ENCODE peak calls at places on chromosomes 1 and 21, in eight cellular contexts. One of them, this sample, is unnamed.
A peak's percentile ranks its signal among the peaks of the same experiment; 100 is the strongest.

GRCh38 chr1:36352141-36352909 is 28.9 kb upstream of the EVA1B start:
- DNase-seq in PC-3: peak; percentile 35
- DNase-seq in left ventricle myocardium inferior: no peak
- DNase-seq in effector memory CD4-positive, alpha-beta T cell: no peak
- DNase-seq in psoas muscle: peak; percentile 41
- DNase-seq in neural progenitor cell: no peak
- DNase-seq in CD8-positive, alpha-beta T cell: no peak
- DNase-seq in cardiac muscle cell: peak; percentile 31
- DNase-seq in this sample: no peak

GRCh38 chr1:115242543-115242942 is 95.5 kb downstream of the NGF start:
- DNase-seq in cardiac muscle cell: no peak
- DNase-seq in effector memory CD4-positive, alpha-beta T cell: no peak
- DNase-seq in psoas muscle: no peak
- DNase-seq in CD8-positive, alpha-beta T cell: no peak
- DNase-seq in neural progenitor cell: no peak
- DNase-seq in left ventricle myocardium inferior: no peak
- DNase-seq in PC-3: no peak
- DNase-seq in this sample: no peak

GRCh38 chr21:39115659-39116235 is 67.5 kb downstream of the PSMG1 start:
- DNase-seq in CD8-positive, alpha-beta T cell: no peak
- DNase-seq in effector memory CD4-positive, alpha-beta T cell: no peak
- DNase-seq in neural progenitor cell: no peak
- DNase-seq in cardiac muscle cell: no peak
- DNase-seq in left ventricle myocardium inferior: no peak
- DNase-seq in psoas muscle: no peak
- DNase-seq in PC-3: no peak
- DNase-seq in this sample: no peak

GRCh38 chr1:66343569-66344325 is 190.2 kb upstream of the SGIP1 start:
- DNase-seq in PC-3: no peak
- DNase-seq in CD8-positive, alpha-beta T cell: no peak
- DNase-seq in cardiac muscle cell: no peak
- DNase-seq in psoas muscle: no peak
- DNase-seq in neural progenitor cell: no peak
- DNase-seq in effector memory CD4-positive, alpha-beta T cell: no peak
- DNase-seq in left ventricle myocardium inferior: no peak
- DNase-seq in this sample: no peak

GRCh38 chr1:10616696-10617095 is 141.9 kb downstream of the PEX14 start:
- DNase-seq in neural progenitor cell: no peak
- DNase-seq in PC-3: no peak
- DNase-seq in effector memory CD4-positive, alpha-beta T cell: no peak
- DNase-seq in psoas muscle: no peak
- DNase-seq in left ventricle myocardium inferior: no peak
- DNase-seq in cardiac muscle cell: no peak
- DNase-seq in CD8-positive, alpha-beta T cell: no peak
- DNase-seq in this sample: no peak

GRCh38 chr1:26290416-26291261 is 10.8 kb downstream of the SH3BGRL3 start:
- DNase-seq in PC-3: no peak
- DNase-seq in effector memory CD4-positive, alpha-beta T cell: no peak
- DNase-seq in psoas muscle: peak; percentile 70
- DNase-seq in left ventricle myocardium inferior: no peak
- DNase-seq in neural progenitor cell: no peak
- DNase-seq in cardiac muscle cell: no peak
- DNase-seq in CD8-positive, alpha-beta T cell: no peak
- DNase-seq in this sample: no peak

GRCh38 chr1:100883963-100884362 is 10.7 kb downstream of the EXTL2 start:
- DNase-seq in cardiac muscle cell: no peak
- DNase-seq in psoas muscle: no peak
- DNase-seq in effector memory CD4-positive, alpha-beta T cell: no peak
- DNase-seq in left ventricle myocardium inferior: no peak
- DNase-seq in PC-3: peak; percentile 77
- DNase-seq in neural progenitor cell: no peak
- DNase-seq in CD8-positive, alpha-beta T cell: no peak
- DNase-seq in this sample: no peak

GRCh38 chr1:222233441-222234180 is 314.3 kb downstream of the HHIPL2 start:
- DNase-seq in neural progenitor cell: no peak
- DNase-seq in left ventricle myocardium inferior: no peak
- DNase-seq in PC-3: peak; percentile 28
- DNase-seq in cardiac muscle cell: no peak
- DNase-seq in CD8-positive, alpha-beta T cell: no peak
- DNase-seq in psoas muscle: no peak
- DNase-seq in effector memory CD4-positive, alpha-beta T cell: no peak
- DNase-seq in this sample: no peak

GRCh38 chr1:20634594-20635084 is 1.4 kb downstream of the PINK1 start:
- DNase-seq in CD8-positive, alpha-beta T cell: peak; percentile 15
- DNase-seq in cardiac muscle cell: peak; percentile 60
- DNase-seq in psoas muscle: peak; percentile 81
- DNase-seq in left ventricle myocardium inferior: no peak
- DNase-seq in neural progenitor cell: peak; percentile 81
- DNase-seq in effector memory CD4-positive, alpha-beta T cell: peak; percentile 23
- DNase-seq in PC-3: peak; percentile 71
- DNase-seq in this sample: peak; percentile 53

GRCh38 chr21:31110430-31110829 is 72.2 kb upstream of the KRTAP19-8 start:
- DNase-seq in psoas muscle: no peak
- DNase-seq in neural progenitor cell: no peak
- DNase-seq in effector memory CD4-positive, alpha-beta T cell: no peak
- DNase-seq in PC-3: no peak
- DNase-seq in left ventricle myocardium inferior: no peak
- DNase-seq in CD8-positive, alpha-beta T cell: no peak
- DNase-seq in cardiac muscle cell: no peak
- DNase-seq in this sample: no peak

GRCh38 chr1:94974224-94974623 is 47.3 kb upstream of the CNN3 start:
- DNase-seq in psoas muscle: no peak
- DNase-seq in left ventricle myocardium inferior: no peak
- DNase-seq in neural progenitor cell: no peak
- DNase-seq in CD8-positive, alpha-beta T cell: no peak
- DNase-seq in cardiac muscle cell: no peak
- DNase-seq in PC-3: no peak
- DNase-seq in effector memory CD4-positive, alpha-beta T cell: no peak
- DNase-seq in this sample: no peak

GRCh38 chr1:40783001-40783905 is at the start of gene KCNQ4:
- DNase-seq in effector memory CD4-positive, alpha-beta T cell: no peak
- DNase-seq in neural progenitor cell: peak; percentile 91
- DNase-seq in PC-3: peak; percentile 46
- DNase-seq in CD8-positive, alpha-beta T cell: no peak
- DNase-seq in left ventricle myocardium inferior: peak; percentile 60
- DNase-seq in cardiac muscle cell: peak; percentile 79
- DNase-seq in psoas muscle: peak; percentile 86
- DNase-seq in this sample: no peak

GRCh38 chr1:96075704-96076455 is 645.7 kb upstream of the PTBP2 start:
- DNase-seq in cardiac muscle cell: no peak
- DNase-seq in PC-3: peak; percentile 64
- DNase-seq in psoas muscle: no peak
- DNase-seq in CD8-positive, alpha-beta T cell: no peak
- DNase-seq in effector memory CD4-positive, alpha-beta T cell: no peak
- DNase-seq in left ventricle myocardium inferior: no peak
- DNase-seq in neural progenitor cell: no peak
- DNase-seq in this sample: no peak

GRCh38 chr1:43981135-43981491 is 2.1 kb downstream of the B4GALT2 start:
- DNase-seq in neural progenitor cell: no peak
- DNase-seq in cardiac muscle cell: no peak
- DNase-seq in PC-3: no peak
- DNase-seq in effector memory CD4-positive, alpha-beta T cell: no peak
- DNase-seq in CD8-positive, alpha-beta T cell: no peak
- DNase-seq in psoas muscle: no peak
- DNase-seq in left ventricle myocardium inferior: no peak
- DNase-seq in this sample: no peak

GRCh38 chr1:100710881-100711660 is 8.5 kb upstream of the VCAM1 start:
- DNase-seq in cardiac muscle cell: no peak
- DNase-seq in neural progenitor cell: no peak
- DNase-seq in PC-3: peak; percentile 40
- DNase-seq in psoas muscle: no peak
- DNase-seq in CD8-positive, alpha-beta T cell: no peak
- DNase-seq in effector memory CD4-positive, alpha-beta T cell: no peak
- DNase-seq in left ventricle myocardium inferior: no peak
- DNase-seq in this sample: no peak

GRCh38 chr21:38171723-38172344 is 85.0 kb upstream of the KCNJ15 start:
- DNase-seq in cardiac muscle cell: peak; percentile 31
- DNase-seq in left ventricle myocardium inferior: no peak
- DNase-seq in psoas muscle: no peak
- DNase-seq in effector memory CD4-positive, alpha-beta T cell: no peak
- DNase-seq in neural progenitor cell: peak; percentile 72
- DNase-seq in PC-3: peak; percentile 55
- DNase-seq in CD8-positive, alpha-beta T cell: no peak
- DNase-seq in this sample: no peak

GRCh38 chr1:32249831-32250525 is 1.1 kb upstream of the LCK start:
- DNase-seq in effector memory CD4-positive, alpha-beta T cell: peak; percentile 71
- DNase-seq in neural progenitor cell: no peak
- DNase-seq in left ventricle myocardium inferior: peak; percentile 31
- DNase-seq in cardiac muscle cell: no peak
- DNase-seq in psoas muscle: peak; percentile 72
- DNase-seq in CD8-positive, alpha-beta T cell: peak; percentile 76
- DNase-seq in PC-3: no peak
- DNase-seq in this sample: peak; percentile 95

GRCh38 chr1:6352138-6352563 is 41.4 kb downstream of the ACOT7 start:
- DNase-seq in effector memory CD4-positive, alpha-beta T cell: no peak
- DNase-seq in left ventricle myocardium inferior: no peak
- DNase-seq in neural progenitor cell: no peak
- DNase-seq in CD8-positive, alpha-beta T cell: no peak
- DNase-seq in cardiac muscle cell: no peak
- DNase-seq in psoas muscle: no peak
- DNase-seq in PC-3: peak; percentile 54
- DNase-seq in this sample: no peak
- H3K36me3 ChIP-seq in effector memory CD4-positive, alpha-beta T cell: no peaks in the 10 kb centered on the region
- H3K36me3 ChIP-seq in left ventricle myocardium inferior: no peaks in the 10 kb centered on the region
- H3K36me3 ChIP-seq in neural progenitor cell: no peaks in the 10 kb centered on the region
- H3K36me3 ChIP-seq in CD8-positive, alpha-beta T cell: no peaks in the 10 kb centered on the region
- H3K36me3 ChIP-seq in cardiac muscle cell: no peaks in the 10 kb centered on the region
- H3K36me3 ChIP-seq in psoas muscle: no peaks in the 10 kb centered on the region
- H3K36me3 ChIP-seq in PC-3: peaks cover 1% of the 10 kb centered on the region
- H3K36me3 ChIP-seq in this sample: no peaks in the 10 kb centered on the region

GRCh38 chr1:9204156-9204720 is 30.3 kb upstream of the H6PD start:
- DNase-seq in left ventricle myocardium inferior: no peak
- DNase-seq in neural progenitor cell: no peak
- DNase-seq in cardiac muscle cell: no peak
- DNase-seq in CD8-positive, alpha-beta T cell: no peak
- DNase-seq in PC-3: no peak
- DNase-seq in effector memory CD4-positive, alpha-beta T cell: no peak
- DNase-seq in psoas muscle: no peak
- DNase-seq in this sample: no peak

GRCh38 chr1:9200441-9200840 is 34.1 kb upstream of the H6PD start:
- DNase-seq in left ventricle myocardium inferior: no peak
- DNase-seq in PC-3: no peak
- DNase-seq in effector memory CD4-positive, alpha-beta T cell: no peak
- DNase-seq in psoas muscle: no peak
- DNase-seq in CD8-positive, alpha-beta T cell: no peak
- DNase-seq in neural progenitor cell: peak; percentile 71
- DNase-seq in cardiac muscle cell: no peak
- DNase-seq in this sample: no peak

GRCh38 chr1:9202240-9202870 is 32.2 kb upstream of the H6PD start:
- DNase-seq in left ventricle myocardium inferior: no peak
- DNase-seq in effector memory CD4-positive, alpha-beta T cell: no peak
- DNase-seq in cardiac muscle cell: no peak
- DNase-seq in neural progenitor cell: no peak
- DNase-seq in CD8-positive, alpha-beta T cell: no peak
- DNase-seq in psoas muscle: no peak
- DNase-seq in PC-3: peak; percentile 18
- DNase-seq in this sample: no peak

GRCh38 chr1:9203623-9204022 is 31.0 kb upstream of the H6PD start:
- DNase-seq in cardiac muscle cell: no peak
- DNase-seq in psoas muscle: no peak
- DNase-seq in left ventricle myocardium inferior: no peak
- DNase-seq in CD8-positive, alpha-beta T cell: no peak
- DNase-seq in effector memory CD4-positive, alpha-beta T cell: no peak
- DNase-seq in PC-3: no peak
- DNase-seq in neural progenitor cell: no peak
- DNase-seq in this sample: no peak

GRCh38 chr1:9201421-9202239 is 32.9 kb upstream of the H6PD start:
- DNase-seq in CD8-positive, alpha-beta T cell: no peak
- DNase-seq in psoas muscle: no peak
- DNase-seq in cardiac muscle cell: no peak
- DNase-seq in neural progenitor cell: peak; percentile 61
- DNase-seq in PC-3: peak; percentile 43
- DNase-seq in left ventricle myocardium inferior: no peak
- DNase-seq in effector memory CD4-positive, alpha-beta T cell: no peak
- DNase-seq in this sample: no peak
- H3K27ac ChIP-seq in CD8-positive, alpha-beta T cell: no peak overlapping the region
- H3K27ac ChIP-seq in psoas muscle: no peak overlapping the region
- H3K27ac ChIP-seq in cardiac muscle cell: no peak overlapping the region
- H3K27ac ChIP-seq in neural progenitor cell: no peak overlapping the region
- H3K27ac ChIP-seq in PC-3: no peak overlapping the region
- H3K27ac ChIP-seq in left ventricle myocardium inferior: no peak overlapping the region
- H3K27ac ChIP-seq in effector memory CD4-positive, alpha-beta T cell: no peak overlapping the region
- H3K27ac ChIP-seq in this sample: no peak overlapping the region

GRCh38 chr1:2165636-2166035 is 28.9 kb downstream of the FAAP20 start:
- DNase-seq in left ventricle myocardium inferior: no peak
- DNase-seq in psoas muscle: no peak
- DNase-seq in neural progenitor cell: peak; percentile 25
- DNase-seq in effector memory CD4-positive, alpha-beta T cell: no peak
- DNase-seq in CD8-positive, alpha-beta T cell: no peak
- DNase-seq in cardiac muscle cell: no peak
- DNase-seq in PC-3: no peak
- DNase-seq in this sample: no peak
- H3K36me3 ChIP-seq in left ventricle myocardium inferior: no peaks in the 10 kb centered on the region
- H3K36me3 ChIP-seq in psoas muscle: no peaks in the 10 kb centered on the region
- H3K36me3 ChIP-seq in neural progenitor cell: no peaks in the 10 kb centered on the region
- H3K36me3 ChIP-seq in effector memory CD4-positive, alpha-beta T cell: no peaks in the 10 kb centered on the region
- H3K36me3 ChIP-seq in CD8-positive, alpha-beta T cell: no peaks in the 10 kb centered on the region
- H3K36me3 ChIP-seq in cardiac muscle cell: no peaks in the 10 kb centered on the region
- H3K36me3 ChIP-seq in PC-3: peaks cover 4% of the 10 kb centered on the region
- H3K36me3 ChIP-seq in this sample: no peaks in the 10 kb centered on the region

GRCh38 chr1:193462629-193463320 is 276.4 kb upstream of the B3GALT2 start:
- DNase-seq in psoas muscle: no peak
- DNase-seq in CD8-positive, alpha-beta T cell: no peak
- DNase-seq in neural progenitor cell: peak; percentile 43
- DNase-seq in PC-3: no peak
- DNase-seq in left ventricle myocardium inferior: no peak
- DNase-seq in effector memory CD4-positive, alpha-beta T cell: no peak
- DNase-seq in cardiac muscle cell: no peak
- DNase-seq in this sample: peak; percentile 32

GRCh38 chr1:193458628-193459027 is 272.2 kb upstream of the B3GALT2 start:
- DNase-seq in left ventricle myocardium inferior: no peak
- DNase-seq in CD8-positive, alpha-beta T cell: no peak
- DNase-seq in psoas muscle: no peak
- DNase-seq in PC-3: no peak
- DNase-seq in effector memory CD4-positive, alpha-beta T cell: peak; percentile 21
- DNase-seq in neural progenitor cell: no peak
- DNase-seq in cardiac muscle cell: no peak
- DNase-seq in this sample: peak; percentile 25

GRCh38 chr1:193457676-193458075 is 271.3 kb upstream of the B3GALT2 start:
- DNase-seq in cardiac muscle cell: no peak
- DNase-seq in neural progenitor cell: no peak
- DNase-seq in psoas muscle: no peak
- DNase-seq in effector memory CD4-positive, alpha-beta T cell: peak; percentile 16
- DNase-seq in PC-3: no peak
- DNase-seq in left ventricle myocardium inferior: no peak
- DNase-seq in CD8-positive, alpha-beta T cell: no peak
- DNase-seq in this sample: peak; percentile 81

DNA sequence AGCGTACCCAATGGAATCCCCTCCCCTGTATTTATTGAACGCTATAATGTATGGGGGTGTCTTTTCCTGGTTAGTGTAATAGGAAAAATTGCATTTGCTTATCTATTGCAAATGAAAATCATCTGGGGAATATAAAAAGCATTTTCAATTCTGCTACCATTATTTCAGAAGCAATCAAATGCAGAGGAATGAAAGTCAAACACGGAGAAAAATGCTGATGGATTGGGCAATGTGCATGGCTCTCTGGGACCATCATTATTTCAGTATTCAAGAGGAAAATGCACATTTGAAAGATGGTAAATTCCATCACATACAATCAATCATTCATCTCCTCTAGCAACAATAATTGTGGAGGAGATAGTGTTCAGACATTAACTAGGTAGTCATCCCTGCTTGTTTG is 277.1 kb upstream of the B3GALT2 start:
- DNase-seq in left ventricle myocardium inferior: no peak
- DNase-seq in neural progenitor cell: no peak
- DNase-seq in psoas muscle: no peak
- DNase-seq in cardiac muscle cell: no peak
- DNase-seq in effector memory CD4-positive, alpha-beta T cell: no peak
- DNase-seq in CD8-positive, alpha-beta T cell: no peak
- DNase-seq in PC-3: no peak
- DNase-seq in this sample: no peak
- H3K27ac ChIP-seq in left ventricle myocardium inferior: no peak overlapping the region
- H3K27ac ChIP-seq in neural progenitor cell: no peak overlapping the region
- H3K27ac ChIP-seq in psoas muscle: no peak overlapping the region
- H3K27ac ChIP-seq in cardiac muscle cell: no peak overlapping the region
- H3K27ac ChIP-seq in effector memory CD4-positive, alpha-beta T cell: peak overlapping the region; percentile 72
- H3K27ac ChIP-seq in CD8-positive, alpha-beta T cell: no peak overlapping the region
- H3K27ac ChIP-seq in PC-3: no peak overlapping the region
- H3K27ac ChIP-seq in this sample: peak overlapping the region; percentile 92